ENCODE peak calls at places on chromosomes 13 and 19, in four cellular contexts. One of them, this sample, is unnamed.

GRCh38 chr13:105050696-105051095 is 1484.8 kb downstream of the EFNB2 start:
- DNase-seq in right lobe of liver: no peak
- DNase-seq in brain microvascular endothelial cell: peak; percentile 43
- DNase-seq in left lung: no peak
- DNase-seq in this sample: no peak

GRCh38 chr13:100636441-100636840 is 38.2 kb downstream of the TMTC4 start:
- DNase-seq in left lung: no peak
- DNase-seq in right lobe of liver: no peak
- DNase-seq in brain microvascular endothelial cell: no peak
- DNase-seq in this sample: no peak

GRCh38 chr13:45989607-45990006 is 62.9 kb downstream of the ZC3H13 start:
- DNase-seq in left lung: no peak
- DNase-seq in brain microvascular endothelial cell: peak; percentile 0
- DNase-seq in right lobe of liver: no peak
- DNase-seq in this sample: no peak

GRCh38 chr19:53903055-53903680 is 5.9 kb upstream of the CACNG7 start:
- DNase-seq in left lung: no peak
- DNase-seq in right lobe of liver: no peak
- DNase-seq in brain microvascular endothelial cell: no peak
- DNase-seq in this sample: no peak

GRCh38 chr19:45478454-45479238 is 10.8 kb downstream of the FOSB start:
- DNase-seq in brain microvascular endothelial cell: peak; percentile 92
- DNase-seq in left lung: peak; percentile 89
- DNase-seq in right lobe of liver: peak; percentile 88
- DNase-seq in this sample: peak; percentile 92

GRCh38 chr19:14167013-14167593 is 30.7 kb upstream of the ASF1B start:
- DNase-seq in left lung: no peak
- DNase-seq in right lobe of liver: no peak
- DNase-seq in brain microvascular endothelial cell: no peak
- DNase-seq in this sample: no peak

GRCh38 chr13:28611654-28612131 is 47.2 kb upstream of the POMP start:
- DNase-seq in right lobe of liver: no peak
- DNase-seq in left lung: no peak
- DNase-seq in brain microvascular endothelial cell: peak; percentile 21
- DNase-seq in this sample: no peak

GRCh38 chr19:44876930-44877530 is 14.0 kb upstream of the TOMM40 start:
- DNase-seq in left lung: no peak
- DNase-seq in brain microvascular endothelial cell: no peak
- DNase-seq in right lobe of liver: no peak
- DNase-seq in this sample: no peak

GRCh38 chr13:114050536-114051450 is 76.9 kb upstream of the C13orf46 start:
- DNase-seq in left lung: peak; percentile 69
- DNase-seq in right lobe of liver: no peak
- DNase-seq in brain microvascular endothelial cell: no peak
- DNase-seq in this sample: no peak

GRCh38 chr13:51317262-51317661 is 22.2 kb upstream of the SERPINE3 start:
- DNase-seq in brain microvascular endothelial cell: peak; percentile 56
- DNase-seq in left lung: no peak
- DNase-seq in right lobe of liver: no peak
- DNase-seq in this sample: no peak

GRCh38 chr19:44684892-44685847 is 13.8 kb upstream of the CEACAM16 start:
- DNase-seq in brain microvascular endothelial cell: peak; percentile 94
- DNase-seq in left lung: peak; percentile 43
- DNase-seq in right lobe of liver: no peak
- DNase-seq in this sample: no peak

GRCh38 chr13:79543883-79544282 is 62.9 kb downstream of the NDFIP2 start:
- DNase-seq in right lobe of liver: no peak
- DNase-seq in brain microvascular endothelial cell: no peak
- DNase-seq in left lung: no peak
- DNase-seq in this sample: no peak

GRCh38 chr19:43674630-43674982 is 4.6 kb upstream of the PLAUR start:
- DNase-seq in right lobe of liver: peak; percentile 51
- DNase-seq in left lung: no peak
- DNase-seq in brain microvascular endothelial cell: no peak
- DNase-seq in this sample: no peak

GRCh38 chr19:29308977-29309520 is 96.1 kb upstream of the UQCRFS1 start:
- DNase-seq in brain microvascular endothelial cell: no peak
- DNase-seq in left lung: no peak
- DNase-seq in right lobe of liver: no peak
- DNase-seq in this sample: no peak

GRCh38 chr19:3336680-3337523 is 29.5 kb upstream of the NFIC start:
- DNase-seq in brain microvascular endothelial cell: no peak
- DNase-seq in left lung: peak; percentile 93
- DNase-seq in right lobe of liver: peak; percentile 97
- DNase-seq in this sample: peak; percentile 92

GRCh38 chr13:91313103-91313502 is 34.4 kb upstream of the MIR17HG start:
- DNase-seq in right lobe of liver: no peak
- DNase-seq in brain microvascular endothelial cell: peak; percentile 3
- DNase-seq in left lung: no peak
- DNase-seq in this sample: no peak

GRCh38 chr19:6501740-6502648 is at the start of gene TUBB4A:
- DNase-seq in right lobe of liver: no peak
- DNase-seq in left lung: no peak
- DNase-seq in brain microvascular endothelial cell: no peak
- DNase-seq in this sample: no peak

GRCh38 chr13:74080762-74081161 is 53.4 kb downstream of the KLF12 start:
- DNase-seq in left lung: no peak
- DNase-seq in brain microvascular endothelial cell: no peak
- DNase-seq in right lobe of liver: no peak
- DNase-seq in this sample: no peak

GRCh38 chr19:6271251-6271650 is 8.5 kb downstream of the MLLT1 start:
- DNase-seq in left lung: no peak
- DNase-seq in right lobe of liver: no peak
- DNase-seq in brain microvascular endothelial cell: no peak
- DNase-seq in this sample: no peak

GRCh38 chr13:50244355-50244912 is 229.2 kb downstream of the KCNRG start:
- DNase-seq in right lobe of liver: no peak
- DNase-seq in left lung: no peak
- DNase-seq in brain microvascular endothelial cell: no peak
- DNase-seq in this sample: no peak

GRCh38 chr19:1161716-1162115 is 12.4 kb downstream of the SBNO2 start:
- DNase-seq in left lung: peak; percentile 81
- DNase-seq in right lobe of liver: no peak
- DNase-seq in brain microvascular endothelial cell: no peak
- DNase-seq in this sample: peak; percentile 67

GRCh38 chr19:623974-624373 is 9.4 kb downstream of the POLRMT start:
- DNase-seq in right lobe of liver: no peak
- DNase-seq in brain microvascular endothelial cell: peak; percentile 99
- DNase-seq in left lung: no peak
- DNase-seq in this sample: no peak

GRCh38 chr19:17539288-17540117 is 15.9 kb upstream of the COLGALT1 start:
- DNase-seq in brain microvascular endothelial cell: peak; percentile 99
- DNase-seq in right lobe of liver: peak; percentile 85
- DNase-seq in left lung: peak; percentile 96
- DNase-seq in this sample: peak; percentile 99
- H3K4me3 ChIP-seq in brain microvascular endothelial cell: peak overlapping the region; percentile 46
- H3K4me3 ChIP-seq in right lobe of liver: peak overlapping the region; percentile 43
- H3K4me3 ChIP-seq in left lung: peak overlapping the region; percentile 53
- H3K4me3 ChIP-seq in this sample: peak overlapping the region; percentile 62

GRCh38 chr19:35027009-35027408 is 3.3 kb upstream of the SCN1B start:
- DNase-seq in brain microvascular endothelial cell: no peak
- DNase-seq in left lung: no peak
- DNase-seq in right lobe of liver: no peak
- DNase-seq in this sample: no peak
- H3K4me3 ChIP-seq in brain microvascular endothelial cell: no peak overlapping the region
- H3K4me3 ChIP-seq in left lung: no peak overlapping the region
- H3K4me3 ChIP-seq in right lobe of liver: no peak overlapping the region
- H3K4me3 ChIP-seq in this sample: no peak overlapping the region

GRCh38 chr19:8208710-8209110 is 460 bp upstream of the CERS4 start:
- DNase-seq in brain microvascular endothelial cell: no peak
- DNase-seq in left lung: peak; percentile 75
- DNase-seq in right lobe of liver: no peak
- DNase-seq in this sample: peak; percentile 82
- H3K4me3 ChIP-seq in brain microvascular endothelial cell: peak overlapping the region; percentile 20
- H3K4me3 ChIP-seq in left lung: peak overlapping the region; percentile 74
- H3K4me3 ChIP-seq in right lobe of liver: peak overlapping the region; percentile 96
- H3K4me3 ChIP-seq in this sample: peak overlapping the region; percentile 77

GRCh38 chr13:44051405-44051804 is 171.7 kb downstream of the LACC1 start:
- DNase-seq in brain microvascular endothelial cell: no peak
- DNase-seq in right lobe of liver: no peak
- DNase-seq in left lung: no peak
- DNase-seq in this sample: no peak

GRCh38 chr13:44050450-44051063 is 170.9 kb downstream of the LACC1 start:
- DNase-seq in right lobe of liver: no peak
- DNase-seq in left lung: no peak
- DNase-seq in brain microvascular endothelial cell: peak; percentile 42
- DNase-seq in this sample: no peak

GRCh38 chr13:44054525-44054924 is 174.8 kb downstream of the LACC1 start:
- DNase-seq in left lung: no peak
- DNase-seq in brain microvascular endothelial cell: no peak
- DNase-seq in right lobe of liver: no peak
- DNase-seq in this sample: no peak

GRCh38 chr13:44051923-44052322 is 172.2 kb downstream of the LACC1 start:
- DNase-seq in left lung: no peak
- DNase-seq in brain microvascular endothelial cell: peak; percentile 78
- DNase-seq in right lobe of liver: no peak
- DNase-seq in this sample: no peak

GRCh38 chr13:44052843-44053607 is 173.3 kb downstream of the LACC1 start:
- DNase-seq in right lobe of liver: no peak
- DNase-seq in left lung: peak; percentile 71
- DNase-seq in brain microvascular endothelial cell: peak; percentile 79
- DNase-seq in this sample: no peak
- H3K4me3 ChIP-seq in right lobe of liver: no peak overlapping the region
- H3K4me3 ChIP-seq in left lung: no peak overlapping the region
- H3K4me3 ChIP-seq in brain microvascular endothelial cell: no peak overlapping the region
- H3K4me3 ChIP-seq in this sample: no peak overlapping the region

GRCh38 chr13:97275265-97275664 is 53.1 kb downstream of the MBNL2 start:
- DNase-seq in left lung: no peak
- DNase-seq in right lobe of liver: no peak
- DNase-seq in brain microvascular endothelial cell: peak; percentile 84
- DNase-seq in this sample: no peak
- H3K4me3 ChIP-seq in left lung: no peak overlapping the region
- H3K4me3 ChIP-seq in right lobe of liver: peak overlapping the region; percentile 11
- H3K4me3 ChIP-seq in brain microvascular endothelial cell: no peak overlapping the region
- H3K4me3 ChIP-seq in this sample: no peak overlapping the region

DNA sequence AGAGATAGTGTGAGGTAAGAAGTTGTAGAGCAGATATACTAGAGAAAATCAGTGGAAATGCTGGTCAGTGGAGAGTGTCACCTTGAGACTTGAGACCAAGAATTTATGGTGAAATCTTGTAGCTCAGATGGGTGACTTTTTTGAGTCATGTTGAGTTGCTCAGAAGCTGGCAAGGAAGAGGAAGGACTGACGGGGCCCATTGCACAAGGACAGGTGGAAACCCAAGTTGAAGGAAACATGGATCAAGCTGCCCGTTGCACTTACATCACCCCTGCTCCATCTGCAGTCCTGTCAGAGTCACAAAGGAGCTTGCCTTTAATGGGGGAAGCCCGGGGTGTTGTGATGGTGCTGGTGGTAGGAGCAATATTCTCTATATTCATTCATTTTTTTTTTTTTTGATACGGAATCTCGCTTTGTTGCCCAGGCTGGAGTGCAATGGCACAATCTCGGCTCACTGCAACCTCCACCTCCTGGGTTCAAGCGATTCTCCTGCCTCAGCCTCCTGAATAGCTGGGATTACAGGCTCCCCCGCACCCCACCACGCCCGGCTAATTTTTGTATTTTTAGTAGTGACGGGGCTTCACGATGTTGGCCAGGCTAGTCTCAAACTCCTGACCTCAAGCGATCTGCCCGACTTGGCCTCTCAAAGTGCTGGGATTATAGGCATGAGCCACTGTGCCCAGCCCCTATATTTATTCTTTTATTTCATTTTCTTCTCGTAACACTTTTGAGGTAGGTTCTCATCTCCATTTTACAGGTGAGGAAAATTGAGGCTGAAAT is 27.4 kb downstream of the UBAC2 start:
- DNase-seq in right lobe of liver: no peak
- DNase-seq in left lung: no peak
- DNase-seq in brain microvascular endothelial cell: no peak
- DNase-seq in this sample: no peak
- H3K4me3 ChIP-seq in right lobe of liver: no peak overlapping the region
- H3K4me3 ChIP-seq in left lung: no peak overlapping the region
- H3K4me3 ChIP-seq in brain microvascular endothelial cell: no peak overlapping the region
- H3K4me3 ChIP-seq in this sample: no peak overlapping the region

This sample was measured in suprapubic skin.